ENCODE peak calls at places on chromosomes 13 and 19, in nine cellular contexts. One of them, this sample, is unnamed.

GRCh38 chr13:23455401-23456185 is 22.1 kb upstream of the SACS start:
- DNase-seq in foreskin fibroblast: no peak
- DNase-seq in aorta: no peak
- DNase-seq in astrocyte of the spinal cord: no peak
- DNase-seq in cardiac muscle cell: no peak
- DNase-seq in uterus: no peak
- DNase-seq in small intestine: no peak
- DNase-seq in kidney: no peak
- DNase-seq in spleen: no peak
- DNase-seq in this sample: no peak

GRCh38 chr13:75226092-75226491 is 255.9 kb downstream of the TBC1D4 start:
- DNase-seq in astrocyte of the spinal cord: no peak
- DNase-seq in uterus: no peak
- DNase-seq in spleen: no peak
- DNase-seq in aorta: no peak
- DNase-seq in foreskin fibroblast: no peak
- DNase-seq in kidney: peak
- DNase-seq in cardiac muscle cell: no peak
- DNase-seq in small intestine: no peak
- DNase-seq in this sample: no peak

GRCh38 chr13:33472446-33472845 is 186.9 kb upstream of the STARD13 start:
- DNase-seq in kidney: no peak
- DNase-seq in uterus: no peak
- DNase-seq in astrocyte of the spinal cord: no peak
- DNase-seq in small intestine: no peak
- DNase-seq in foreskin fibroblast: no peak
- DNase-seq in spleen: no peak
- DNase-seq in aorta: no peak
- DNase-seq in cardiac muscle cell: no peak
- DNase-seq in this sample: no peak

GRCh38 chr19:21704320-21704719 is 63.1 kb downstream of the ZNF100 start:
- DNase-seq in spleen: no peak
- DNase-seq in cardiac muscle cell: no peak
- DNase-seq in small intestine: no peak
- DNase-seq in kidney: no peak
- DNase-seq in astrocyte of the spinal cord: no peak
- DNase-seq in foreskin fibroblast: no peak
- DNase-seq in uterus: no peak
- DNase-seq in aorta: no peak
- DNase-seq in this sample: no peak

GRCh38 chr19:13814550-13814949 is 19.3 kb downstream of the ZSWIM4 start:
- DNase-seq in cardiac muscle cell: no peak
- DNase-seq in spleen: no peak
- DNase-seq in astrocyte of the spinal cord: no peak
- DNase-seq in uterus: no peak
- DNase-seq in small intestine: no peak
- DNase-seq in foreskin fibroblast: no peak
- DNase-seq in aorta: no peak
- DNase-seq in kidney: no peak
- DNase-seq in this sample: no peak

GRCh38 chr13:33372251-33372919 is 86.8 kb upstream of the STARD13 start:
- DNase-seq in aorta: no peak
- DNase-seq in spleen: no peak
- DNase-seq in uterus: no peak
- DNase-seq in astrocyte of the spinal cord: no peak
- DNase-seq in small intestine: no peak
- DNase-seq in cardiac muscle cell: no peak
- DNase-seq in kidney: no peak
- DNase-seq in foreskin fibroblast: no peak
- DNase-seq in this sample: no peak

GRCh38 chr13:107907065-107907464 is 308.3 kb downstream of the LIG4 start:
- DNase-seq in foreskin fibroblast: no peak
- DNase-seq in spleen: no peak
- DNase-seq in cardiac muscle cell: no peak
- DNase-seq in uterus: no peak
- DNase-seq in aorta: no peak
- DNase-seq in kidney: no peak
- DNase-seq in astrocyte of the spinal cord: peak
- DNase-seq in small intestine: no peak
- DNase-seq in this sample: no peak

GRCh38 chr13:109249780-109250528 is 536.4 kb downstream of the IRS2 start:
- DNase-seq in aorta: no peak
- DNase-seq in foreskin fibroblast: no peak
- DNase-seq in uterus: no peak
- DNase-seq in kidney: no peak
- DNase-seq in spleen: no peak
- DNase-seq in cardiac muscle cell: no peak
- DNase-seq in astrocyte of the spinal cord: no peak
- DNase-seq in small intestine: no peak
- DNase-seq in this sample: no peak

GRCh38 chr13:105139380-105140285 is 1395.8 kb downstream of the EFNB2 start:
- DNase-seq in aorta: peak
- DNase-seq in cardiac muscle cell: peak
- DNase-seq in spleen: peak
- DNase-seq in small intestine: peak
- DNase-seq in kidney: peak
- DNase-seq in foreskin fibroblast: no peak
- DNase-seq in astrocyte of the spinal cord: peak
- DNase-seq in uterus: no peak
- DNase-seq in this sample: no peak

GRCh38 chr13:48210178-48210577 is 22.8 kb upstream of the ITM2B start:
- DNase-seq in astrocyte of the spinal cord: peak
- DNase-seq in small intestine: no peak
- DNase-seq in kidney: no peak
- DNase-seq in aorta: no peak
- DNase-seq in spleen: no peak
- DNase-seq in uterus: no peak
- DNase-seq in cardiac muscle cell: peak
- DNase-seq in foreskin fibroblast: peak
- DNase-seq in this sample: peak

GRCh38 chr19:8252922-8253589 is 43.9 kb downstream of the CERS4 start:
- DNase-seq in astrocyte of the spinal cord: peak
- DNase-seq in spleen: peak
- DNase-seq in aorta: peak
- DNase-seq in foreskin fibroblast: peak
- DNase-seq in kidney: peak
- DNase-seq in cardiac muscle cell: peak
- DNase-seq in small intestine: peak
- DNase-seq in uterus: peak
- DNase-seq in this sample: no peak

GRCh38 chr13:111508164-111508870 is 187.9 kb downstream of the TEX29 start:
- DNase-seq in cardiac muscle cell: no peak
- DNase-seq in aorta: no peak
- DNase-seq in foreskin fibroblast: no peak
- DNase-seq in astrocyte of the spinal cord: no peak
- DNase-seq in uterus: no peak
- DNase-seq in spleen: no peak
- DNase-seq in small intestine: no peak
- DNase-seq in kidney: peak
- DNase-seq in this sample: no peak

GRCh38 chr13:95123726-95124125 is 177.5 kb downstream of the ABCC4 start:
- DNase-seq in spleen: no peak
- DNase-seq in cardiac muscle cell: no peak
- DNase-seq in aorta: no peak
- DNase-seq in uterus: no peak
- DNase-seq in foreskin fibroblast: no peak
- DNase-seq in astrocyte of the spinal cord: no peak
- DNase-seq in kidney: no peak
- DNase-seq in small intestine: peak
- DNase-seq in this sample: no peak

GRCh38 chr19:52231154-52231565 is 38.2 kb upstream of the ZNF766 start:
- DNase-seq in small intestine: no peak
- DNase-seq in astrocyte of the spinal cord: no peak
- DNase-seq in foreskin fibroblast: no peak
- DNase-seq in spleen: no peak
- DNase-seq in aorta: peak
- DNase-seq in uterus: no peak
- DNase-seq in cardiac muscle cell: no peak
- DNase-seq in kidney: no peak
- DNase-seq in this sample: no peak

GRCh38 chr19:4052114-4052992 is 14.3 kb downstream of the ZBTB7A start:
- DNase-seq in small intestine: peak
- DNase-seq in kidney: peak
- DNase-seq in uterus: peak
- DNase-seq in foreskin fibroblast: no peak
- DNase-seq in aorta: no peak
- DNase-seq in spleen: no peak
- DNase-seq in astrocyte of the spinal cord: no peak
- DNase-seq in cardiac muscle cell: peak
- DNase-seq in this sample: no peak

GRCh38 chr13:53276265-53276664 is 247.7 kb downstream of the OLFM4 start:
- DNase-seq in cardiac muscle cell: no peak
- DNase-seq in spleen: no peak
- DNase-seq in aorta: no peak
- DNase-seq in small intestine: no peak
- DNase-seq in kidney: no peak
- DNase-seq in uterus: no peak
- DNase-seq in astrocyte of the spinal cord: no peak
- DNase-seq in foreskin fibroblast: no peak
- DNase-seq in this sample: no peak

GRCh38 chr13:92640936-92641335 is 585.7 kb upstream of the GPC6 start:
- DNase-seq in aorta: no peak
- DNase-seq in small intestine: no peak
- DNase-seq in foreskin fibroblast: no peak
- DNase-seq in kidney: no peak
- DNase-seq in spleen: no peak
- DNase-seq in cardiac muscle cell: no peak
- DNase-seq in uterus: no peak
- DNase-seq in astrocyte of the spinal cord: no peak
- DNase-seq in this sample: no peak

GRCh38 chr13:96898212-96898611 is 96.1 kb downstream of the OXGR1 start:
- DNase-seq in spleen: no peak
- DNase-seq in cardiac muscle cell: peak
- DNase-seq in aorta: no peak
- DNase-seq in uterus: no peak
- DNase-seq in astrocyte of the spinal cord: peak
- DNase-seq in small intestine: no peak
- DNase-seq in foreskin fibroblast: no peak
- DNase-seq in kidney: no peak
- DNase-seq in this sample: peak

GRCh38 chr19:1608414-1609391 is 3.4 kb upstream of the UQCR11 start:
- DNase-seq in uterus: no peak
- DNase-seq in astrocyte of the spinal cord: peak
- DNase-seq in spleen: peak
- DNase-seq in aorta: no peak
- DNase-seq in kidney: no peak
- DNase-seq in cardiac muscle cell: no peak
- DNase-seq in small intestine: peak
- DNase-seq in foreskin fibroblast: no peak
- DNase-seq in this sample: no peak
- H3K4me3 ChIP-seq in uterus: no peak
- H3K4me3 ChIP-seq in astrocyte of the spinal cord: no peak
- H3K4me3 ChIP-seq in spleen: peak
- H3K4me3 ChIP-seq in aorta: no peak
- H3K4me3 ChIP-seq in kidney: no peak
- H3K4me3 ChIP-seq in cardiac muscle cell: no peak
- H3K4me3 ChIP-seq in small intestine: no peak
- H3K4me3 ChIP-seq in foreskin fibroblast: no peak
- H3K4me3 ChIP-seq in this sample: no peak

GRCh38 chr19:18017275-18018083 is 9.5 kb downstream of the ARRDC2 start:
- DNase-seq in small intestine: no peak
- DNase-seq in aorta: no peak
- DNase-seq in cardiac muscle cell: no peak
- DNase-seq in foreskin fibroblast: no peak
- DNase-seq in uterus: no peak
- DNase-seq in kidney: no peak
- DNase-seq in spleen: no peak
- DNase-seq in astrocyte of the spinal cord: no peak
- DNase-seq in this sample: no peak

GRCh38 chr19:18021121-18021755 is 13.3 kb downstream of the ARRDC2 start:
- DNase-seq in kidney: peak
- DNase-seq in uterus: peak
- DNase-seq in aorta: peak
- DNase-seq in foreskin fibroblast: peak
- DNase-seq in small intestine: peak
- DNase-seq in cardiac muscle cell: peak
- DNase-seq in astrocyte of the spinal cord: peak
- DNase-seq in spleen: peak
- DNase-seq in this sample: peak

GRCh38 chr19:18023596-18024212 is 15.7 kb downstream of the ARRDC2 start:
- DNase-seq in cardiac muscle cell: peak
- DNase-seq in small intestine: peak
- DNase-seq in foreskin fibroblast: no peak
- DNase-seq in kidney: peak
- DNase-seq in aorta: peak
- DNase-seq in spleen: peak
- DNase-seq in astrocyte of the spinal cord: peak
- DNase-seq in uterus: peak
- DNase-seq in this sample: peak

GRCh38 chr19:18020212-18021067 is 12.5 kb downstream of the ARRDC2 start:
- DNase-seq in small intestine: no peak
- DNase-seq in cardiac muscle cell: peak
- DNase-seq in aorta: peak
- DNase-seq in foreskin fibroblast: peak
- DNase-seq in spleen: peak
- DNase-seq in kidney: peak
- DNase-seq in astrocyte of the spinal cord: peak
- DNase-seq in uterus: peak
- DNase-seq in this sample: peak
- H3K4me3 ChIP-seq in small intestine: no peak
- H3K4me3 ChIP-seq in cardiac muscle cell: no peak
- H3K4me3 ChIP-seq in aorta: no peak
- H3K4me3 ChIP-seq in foreskin fibroblast: no peak
- H3K4me3 ChIP-seq in spleen: no peak
- H3K4me3 ChIP-seq in kidney: peak
- H3K4me3 ChIP-seq in astrocyte of the spinal cord: no peak
- H3K4me3 ChIP-seq in uterus: no peak
- H3K4me3 ChIP-seq in this sample: no peak

DNA sequence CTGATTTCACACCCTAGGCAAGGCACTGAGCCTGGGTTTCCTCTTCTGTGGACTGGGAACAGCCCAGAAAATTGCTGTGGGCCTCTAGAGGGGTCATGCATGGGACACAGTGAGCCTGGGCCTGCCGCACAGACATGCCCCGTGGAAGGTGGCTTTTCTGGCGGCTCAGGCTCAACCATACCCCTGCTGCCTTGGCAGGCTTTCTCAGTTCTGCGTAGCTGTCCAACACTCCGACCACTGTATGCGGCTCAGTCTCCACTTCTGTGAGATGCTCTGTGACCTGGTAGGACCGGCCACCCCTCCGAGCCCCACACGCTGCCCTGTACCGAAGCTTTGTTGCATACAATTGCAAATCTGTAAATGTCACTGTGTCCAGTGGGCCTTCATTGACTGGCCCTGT is 126.3 kb downstream of the UQCRFS1 start:
- DNase-seq in uterus: no peak
- DNase-seq in cardiac muscle cell: no peak
- DNase-seq in astrocyte of the spinal cord: no peak
- DNase-seq in small intestine: no peak
- DNase-seq in aorta: no peak
- DNase-seq in kidney: no peak
- DNase-seq in foreskin fibroblast: no peak
- DNase-seq in spleen: no peak
- DNase-seq in this sample: no peak
- H3K4me3 ChIP-seq in uterus: no peak
- H3K4me3 ChIP-seq in cardiac muscle cell: no peak
- H3K4me3 ChIP-seq in astrocyte of the spinal cord: no peak
- H3K4me3 ChIP-seq in small intestine: no peak
- H3K4me3 ChIP-seq in aorta: no peak
- H3K4me3 ChIP-seq in kidney: no peak
- H3K4me3 ChIP-seq in foreskin fibroblast: no peak
- H3K4me3 ChIP-seq in spleen: no peak
- H3K4me3 ChIP-seq in this sample: no peak

GRCh38 chr19:46017095-46017429 is 5.8 kb downstream of the PGLYRP1 start:
- DNase-seq in kidney: peak
- DNase-seq in uterus: no peak
- DNase-seq in small intestine: no peak
- DNase-seq in aorta: no peak
- DNase-seq in cardiac muscle cell: no peak
- DNase-seq in foreskin fibroblast: no peak
- DNase-seq in spleen: no peak
- DNase-seq in astrocyte of the spinal cord: no peak
- DNase-seq in this sample: no peak
- H3K4me3 ChIP-seq in kidney: no peak
- H3K4me3 ChIP-seq in uterus: no peak
- H3K4me3 ChIP-seq in small intestine: no peak
- H3K4me3 ChIP-seq in aorta: no peak
- H3K4me3 ChIP-seq in cardiac muscle cell: no peak
- H3K4me3 ChIP-seq in foreskin fibroblast: no peak
- H3K4me3 ChIP-seq in spleen: peak
- H3K4me3 ChIP-seq in astrocyte of the spinal cord: no peak
- H3K4me3 ChIP-seq in this sample: no peak